ENCODE peak calls at places on chromosome 15, in six cellular contexts. K is SK-MEL-5, D is cardiac fibroblast, O is cardiac muscle cell, H is thoracic aorta, U is neural crest cell. S is an unnamed sample.
A peak's percentile ranks its signal among the peaks of the same experiment; 100 is the strongest.

GRCh38 chr15:75067123-75067854 is 43.9 kb downstream of the PPCDC start:
- DNase-seq in D (peak; percentile 87), K (peak; percentile 54), U (no peak), H (no peak), O (peak; percentile 63), S (peak; percentile 83)

GRCh38 chr15:59372352-59373211 is at the start of gene MYO1E:
- DNase-seq in H (peak; percentile 68), U (peak; percentile 69), D (peak; percentile 98), K (peak; percentile 97), O (peak; percentile 98), S (peak; percentile 96)

GRCh38 chr15:37877851-37878577 is 56.4 kb upstream of the TMCO5A start:
- DNase-seq in H (no peak), K (no peak), O (peak; percentile 84), U (no peak), D (peak; percentile 91), S (peak; percentile 6)

GRCh38 chr15:89442671-89443307 is 53.6 kb downstream of the RHCG start:
- DNase-seq in U (peak; percentile 75), D (peak; percentile 57), K (peak; percentile 70), O (peak; percentile 50), H (no peak), S (no peak)

GRCh38 chr15:41772720-41773331 is 1.5 kb upstream of the MAPKBP1 start:
- DNase-seq in K (peak; percentile 88), D (peak; percentile 83), O (peak; percentile 75), U (no peak), H (no peak), S (peak; percentile 73)

GRCh38 chr15:58521293-58521991 is 89.7 kb downstream of the LIPC start:
- DNase-seq in K (no peak), O (peak; percentile 90), U (no peak), H (no peak), D (peak; percentile 88), S (peak; percentile 53)

GRCh38 chr15:41567870-41568269 is 8.9 kb downstream of the TYRO3 start:
- DNase-seq in D (no peak), O (peak; percentile 20), K (no peak), U (no peak), H (no peak), S (no peak)

GRCh38 chr15:68704496-68705021 is 116.1 kb downstream of the ANP32A start:
- DNase-seq in D (peak; percentile 15), H (no peak), U (no peak), O (peak; percentile 85), K (no peak), S (no peak)

GRCh38 chr15:76682833-76683232 is 222.3 kb downstream of the SCAPER start:
- DNase-seq in K (no peak), D (no peak), U (no peak), O (no peak), H (no peak), S (no peak)

GRCh38 chr15:63473007-63473748 is 31.2 kb upstream of the USP3 start:
- DNase-seq in H (no peak), D (no peak), U (no peak), O (no peak), K (no peak), S (no peak)

GRCh38 chr15:81235781-81236507 is 39.3 kb downstream of the IL16 start:
- DNase-seq in H (no peak), K (no peak), U (no peak), O (peak; percentile 96), D (peak; percentile 96), S (peak; percentile 96)

GRCh38 chr15:90029024-90029423 is 27.9 kb downstream of the ZNF710 start:
- DNase-seq in O (no peak), D (no peak), K (no peak), H (no peak), U (no peak), S (no peak)

GRCh38 chr15:40430271-40430805 is 10.4 kb upstream of the BAHD1 start:
- DNase-seq in U (no peak), O (no peak), D (peak; percentile 8), H (no peak), K (peak; percentile 55), S (no peak)

GRCh38 chr15:40006646-40007045 is 32.3 kb downstream of the SRP14 start:
- DNase-seq in O (no peak), U (no peak), D (peak; percentile 77), H (no peak), K (no peak), S (no peak)

GRCh38 chr15:100669260-100669659 is 66.9 kb downstream of the ASB7 start:
- DNase-seq in O (no peak), U (no peak), D (no peak), K (no peak), H (no peak), S (no peak)

GRCh38 chr15:80698636-80699035 is 3.5 kb downstream of the ABHD17C start:
- DNase-seq in U (no peak), K (no peak), H (no peak), D (no peak), O (peak; percentile 30), S (no peak)

GRCh38 chr15:60555814-60556213 is 76.9 kb upstream of the ICE2 start:
- DNase-seq in U (no peak), O (no peak), H (no peak), K (no peak), D (no peak), S (no peak)

S was measured in H4.